ENCODE peak calls at places on chromosomes 13 and 19, in seven cellular contexts. G, X, Z, P, F, S and D are unnamed samples.

GRCh38 chr19:35757231-35757748 is 461 bp upstream of the HSPB6 start:
- DNase-seq in G (peak), X (no peak), Z (no peak), P (no peak), F (peak), S (peak), D (peak)

GRCh38 chr19:18903146-18904056 is 7.4 kb upstream of the CERS1 start:
- DNase-seq in G (no peak), X (no peak), Z (no peak), P (no peak), F (no peak), S (no peak), D (no peak)

GRCh38 chr19:32311371-32311770 is 34.0 kb upstream of the ZNF507 start:
- DNase-seq in G (no peak), X (no peak), Z (no peak), P (no peak), F (no peak), S (no peak), D (no peak)

GRCh38 chr19:46018729-46019251 is 4.1 kb downstream of the PGLYRP1 start:
- DNase-seq in G (no peak), X (no peak), Z (no peak), P (no peak), F (no peak), S (no peak), D (no peak)

GRCh38 chr19:50203281-50204080 is at the start of gene MYH14:
- DNase-seq in G (no peak), X (peak), Z (peak), P (peak), F (no peak), S (no peak), D (peak)

GRCh38 chr13:71603255-71603654 is 263.7 kb downstream of the DACH1 start:
- DNase-seq in G (no peak), X (no peak), Z (no peak), P (no peak), F (no peak), S (no peak), D (no peak)

GRCh38 chr19:53388168-53388567 is 6.8 kb upstream of the ZNF765 start:
- DNase-seq in G (peak), X (no peak), Z (no peak), P (no peak), F (no peak), S (no peak), D (no peak)

GRCh38 chr19:53824134-53824611 is at the start of gene NLRP12:
- DNase-seq in G (no peak), X (no peak), Z (no peak), P (no peak), F (peak), S (no peak), D (peak)

GRCh38 chr19:50414850-50415660 is 3.7 kb upstream of the SPIB start:
- DNase-seq in G (peak), X (peak), Z (peak), P (peak), F (peak), S (peak), D (peak)

GRCh38 chr13:99967498-99967883 is 4.1 kb downstream of the ZIC5 start:
- DNase-seq in G (no peak), X (no peak), Z (no peak), P (no peak), F (no peak), S (no peak), D (no peak)

GRCh38 chr13:99385161-99385560 is 78.0 kb upstream of the GPR183 start:
- DNase-seq in G (no peak), X (peak), Z (no peak), P (no peak), F (no peak), S (no peak), D (no peak)

GRCh38 chr13:30504081-30504480 is 38.3 kb upstream of the HMGB1 start:
- DNase-seq in G (peak), X (no peak), Z (no peak), P (no peak), F (peak), S (no peak), D (no peak)

GRCh38 chr19:48403606-48404005 is 10.1 kb downstream of the GRIN2D start:
- DNase-seq in G (peak), X (peak), Z (no peak), P (no peak), F (no peak), S (peak), D (peak)

GRCh38 chr13:42412812-42413795 is 141.2 kb downstream of the AKAP11 start:
- DNase-seq in G (no peak), X (no peak), Z (no peak), P (no peak), F (no peak), S (no peak), D (no peak)

GRCh38 chr19:58394821-58395219 is 636 bp upstream of the RNF225 start:
- DNase-seq in G (no peak), X (no peak), Z (no peak), P (no peak), F (no peak), S (no peak), D (no peak)

GRCh38 chr13:101307181-101307701 is 109.1 kb downstream of the NALCN start:
- DNase-seq in G (peak), X (no peak), Z (no peak), P (no peak), F (peak), S (peak), D (no peak)

GRCh38 chr13:20136781-20137703 is 23.8 kb downstream of the GJA3 start:
- DNase-seq in G (no peak), X (peak), Z (no peak), P (no peak), F (no peak), S (no peak), D (peak)

GRCh38 chr13:80141114-80141849 is 199.6 kb downstream of the SPRY2 start:
- DNase-seq in G (peak), X (no peak), Z (no peak), P (no peak), F (no peak), S (peak), D (peak)

GRCh38 chr13:91142572-91142971 is 204.9 kb upstream of the MIR17HG start:
- DNase-seq in G (peak), X (no peak), Z (no peak), P (no peak), F (no peak), S (peak), D (no peak)

GRCh38 chr13:48302920-48303330 is 626 bp upstream of the RB1 start:
- DNase-seq in G (peak), X (no peak), Z (no peak), P (no peak), F (no peak), S (peak), D (no peak)
- H4K8ac ChIP-seq in G (peak), X (no peak), Z (no peak), P (peak), F (peak), S (peak), D (peak)

GRCh38 chr19:51460164-51460992 is 2.1 kb upstream of the SIGLEC8 start:
- DNase-seq in G (peak), X (peak), Z (no peak), P (no peak), F (no peak), S (no peak), D (peak)

GRCh38 chr19:51462276-51462675 is 4.0 kb upstream of the SIGLEC8 start:
- DNase-seq in G (no peak), X (no peak), Z (no peak), P (no peak), F (no peak), S (no peak), D (no peak)

GRCh38 chr19:51458899-51459592 is 792 bp upstream of the SIGLEC8 start:
- DNase-seq in G (no peak), X (no peak), Z (no peak), P (no peak), F (no peak), S (no peak), D (no peak)

GRCh38 chr19:51462681-51463080 is 4.4 kb upstream of the SIGLEC8 start:
- DNase-seq in G (no peak), X (no peak), Z (no peak), P (no peak), F (no peak), S (no peak), D (no peak)

DNA sequence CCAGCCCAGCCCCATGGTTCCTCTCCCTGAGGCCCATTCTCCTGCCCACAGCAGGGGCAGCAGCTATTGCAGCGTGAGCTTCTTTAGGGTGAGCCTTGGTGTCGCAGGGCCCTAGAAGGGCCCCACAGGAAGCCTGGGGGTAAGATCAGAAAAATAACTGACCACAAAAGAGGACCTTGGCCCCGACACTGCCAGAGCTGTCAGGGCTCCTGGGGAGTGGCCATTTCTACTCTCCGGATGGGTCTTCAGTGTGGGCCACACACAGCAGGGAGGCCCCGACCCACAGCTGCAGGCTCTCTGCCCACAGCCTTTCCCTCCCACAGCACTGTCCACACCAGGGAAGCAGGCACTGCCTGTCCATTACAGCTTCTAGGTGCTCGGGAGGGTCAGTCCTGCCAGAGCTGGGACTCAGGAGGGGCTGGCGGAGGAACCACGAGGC is 3.5 kb upstream of the SIGLEC8 start:
- DNase-seq in G (no peak), X (no peak), Z (no peak), P (no peak), F (no peak), S (no peak), D (no peak)
- H2BK5ac ChIP-seq in G (no peak), X (no peak), Z (no peak), P (no peak), F (no peak), S (no peak), D (no peak)

GRCh38 chr19:12886943-12887747 is at the start of gene KLF1:
- DNase-seq in G (no peak), X (no peak), Z (no peak), P (no peak), F (no peak), S (no peak), D (no peak)

GRCh38 chr19:12884202-12884601 is 2.8 kb downstream of the KLF1 start:
- DNase-seq in G (no peak), X (no peak), Z (no peak), P (no peak), F (no peak), S (no peak), D (no peak)

GRCh38 chr19:12884627-12884925 is 2.4 kb downstream of the KLF1 start:
- DNase-seq in G (no peak), X (no peak), Z (no peak), P (no peak), F (no peak), S (no peak), D (no peak)

GRCh38 chr19:12884926-12885748 is 1.9 kb downstream of the KLF1 start:
- DNase-seq in G (peak), X (peak), Z (peak), P (peak), F (peak), S (peak), D (peak)

DNA sequence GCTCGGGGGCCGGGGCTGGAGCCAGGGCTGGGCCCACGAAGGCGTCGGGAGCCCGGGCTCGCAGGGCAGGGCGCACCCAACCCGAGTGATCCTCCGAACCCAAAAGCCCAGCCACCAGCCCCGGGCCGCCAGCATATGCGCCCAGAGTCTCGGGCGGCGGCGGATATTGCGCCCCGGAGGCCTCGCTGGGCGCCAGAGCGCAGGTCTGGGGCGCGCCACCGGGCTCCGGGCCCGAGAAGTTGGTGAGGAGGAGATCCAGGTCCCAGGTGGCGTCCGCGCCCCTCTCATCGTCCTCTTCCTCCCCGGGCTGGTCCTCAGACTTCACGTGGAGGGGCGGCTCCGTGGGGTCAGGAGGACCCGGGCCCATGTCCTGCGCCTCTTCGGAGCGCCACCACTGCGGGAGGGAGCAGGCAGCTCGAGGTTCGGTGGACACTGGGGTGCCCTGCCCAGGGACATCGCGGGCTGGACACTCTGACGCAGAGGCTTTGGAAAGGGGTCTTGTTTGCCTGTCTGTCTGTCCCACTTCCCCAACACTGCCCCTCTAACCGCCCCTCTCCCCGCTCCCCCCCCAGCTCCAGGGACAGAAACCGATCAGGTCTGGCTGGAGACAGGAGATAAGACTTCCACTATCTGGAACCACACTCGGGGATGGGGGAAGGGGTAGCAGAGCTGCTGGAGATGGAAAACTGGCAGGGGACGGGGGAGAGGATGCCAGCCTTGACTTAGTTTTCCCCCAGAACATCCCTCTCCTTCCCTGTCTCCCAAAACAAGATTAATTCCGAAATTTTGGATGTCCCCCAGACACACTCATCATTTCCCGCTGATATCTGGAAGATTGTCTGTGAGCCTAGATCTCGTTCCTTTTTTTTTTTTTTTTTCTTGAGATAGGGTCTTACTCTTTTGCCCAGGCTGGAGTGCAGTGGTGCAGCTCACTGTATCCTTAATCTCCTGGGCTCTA is 973 bp downstream of the KLF1 start:
- DNase-seq in G (no peak), X (no peak), Z (no peak), P (no peak), F (no peak), S (no peak), D (peak)
- H2BK120ac ChIP-seq in G (no peak), X (no peak), Z (peak), P (no peak), F (peak), S (no peak), D (no peak)

GRCh38 chr19:2317756-2318155 is 9.8 kb upstream of the LINGO3 start:
- DNase-seq in G (no peak), X (no peak), Z (no peak), P (no peak), F (no peak), S (no peak), D (no peak)
- H4K8ac ChIP-seq in G (no peak), X (no peak), Z (no peak), P (no peak), F (no peak), S (no peak), D (no peak)